ENCODE peak calls at places on chromosome 17, in four cellular contexts. I, A, X and V are unnamed samples. For H3K4me1, the result is how much of the 10 kb centered on the place peaks cover.

GRCh38 chr17:77107506-77108433 is 33.0 kb upstream of the SEC14L1 start:
- DNase-seq in I (no peak), X (no peak), A (no peak), V (no peak)

GRCh38 chr17:34913001-34913400 is 48.3 kb downstream of the CCT6B start:
- DNase-seq in A (no peak), I (no peak), X (no peak), V (no peak)

GRCh38 chr17:70521821-70522256 is 352.5 kb downstream of the KCNJ2 start:
- DNase-seq in X (peak), I (peak), A (no peak), V (no peak)

GRCh38 chr17:79365361-79365760 is 245.5 kb downstream of the RBFOX3 start:
- DNase-seq in I (no peak), A (no peak), X (no peak), V (no peak)

GRCh38 chr17:19409066-19409465 is 2.0 kb upstream of the RNF112 start:
- DNase-seq in X (no peak), A (no peak), I (no peak), V (no peak)

GRCh38 chr17:14738652-14738988 is 437.7 kb downstream of the HS3ST3B1 start:
- DNase-seq in X (peak), I (no peak), A (no peak), V (no peak)

GRCh38 chr17:33858121-33858520 is 397.0 kb upstream of the CCL2 start:
- DNase-seq in I (no peak), X (no peak), A (no peak), V (no peak)

GRCh38 chr17:40561871-40562611 is 3.2 kb downstream of the CCR7 start:
- DNase-seq in X (no peak), A (peak), I (no peak), V (no peak)

GRCh38 chr17:56939869-56940484 is 20.9 kb downstream of the COIL start:
- DNase-seq in X (no peak), I (no peak), A (peak), V (peak)

GRCh38 chr17:55411463-55411855 is 10.2 kb downstream of the MMD start:
- DNase-seq in I (no peak), X (no peak), A (no peak), V (no peak)

GRCh38 chr17:3030096-3030495 is 33.3 kb downstream of the OR1D5 start:
- DNase-seq in X (no peak), A (no peak), I (no peak), V (no peak)

GRCh38 chr17:30573603-30574175 is 96.5 kb downstream of the GOSR1 start:
- DNase-seq in X (no peak), I (no peak), A (no peak), V (no peak)

GRCh38 chr17:11380761-11381160 is 139.7 kb downstream of the SHISA6 start:
- DNase-seq in I (no peak), A (no peak), X (no peak), V (no peak)

GRCh38 chr17:19686400-19687090 is 29.8 kb downstream of the SLC47A2 start:
- DNase-seq in A (no peak), I (no peak), X (no peak), V (no peak)

GRCh38 chr17:27336217-27336616 is 42.3 kb downstream of the WSB1 start:
- DNase-seq in X (no peak), A (no peak), I (no peak), V (no peak)

GRCh38 chr17:50208611-50209061 is 7.2 kb upstream of the COL1A1 start:
- DNase-seq in A (no peak), I (no peak), X (no peak), V (no peak)

GRCh38 chr17:68424188-68424587 is 33.1 kb downstream of the WIPI1 start:
- DNase-seq in A (no peak), X (no peak), I (no peak), V (no peak)

GRCh38 chr17:37828313-37829124 is 83.7 kb upstream of the HNF1B start:
- DNase-seq in A (no peak), X (peak), I (no peak), V (no peak)

GRCh38 chr17:57871155-57871554 is 21.3 kb upstream of the MRPS23 start:
- DNase-seq in X (no peak), A (no peak), I (no peak), V (no peak)

GRCh38 chr17:63434951-63435571 is 11.0 kb downstream of the CYB561 start:
- DNase-seq in I (peak), A (no peak), X (peak), V (no peak)

GRCh38 chr17:17090642-17091103 is 48.4 kb downstream of the MPRIP start:
- DNase-seq in I (no peak), A (no peak), X (no peak), V (no peak)

GRCh38 chr17:17091276-17091675 is 49.0 kb downstream of the MPRIP start:
- DNase-seq in I (no peak), A (no peak), X (no peak), V (no peak)

GRCh38 chr17:17089206-17089550 is 46.9 kb downstream of the MPRIP start:
- DNase-seq in A (peak), X (no peak), I (no peak), V (no peak)

GRCh38 chr17:17088511-17089205 is 46.4 kb downstream of the MPRIP start:
- DNase-seq in I (no peak), X (no peak), A (no peak), V (no peak)

GRCh38 chr17:17089796-17090641 is 47.8 kb downstream of the MPRIP start:
- DNase-seq in X (no peak), I (no peak), A (no peak), V (no peak)
- H3K4me3 ChIP-seq in X (no peak), I (no peak), A (no peak), V (no peak)

GRCh38 chr17:7881655-7882054 is 6.9 kb upstream of the CHD3 start:
- DNase-seq in A (no peak), I (no peak), X (peak), V (no peak)

GRCh38 chr17:7882068-7882467 is 6.5 kb upstream of the CHD3 start:
- DNase-seq in A (peak), I (no peak), X (no peak), V (no peak)

GRCh38 chr17:7883781-7884386 is 4.7 kb upstream of the CHD3 start:
- DNase-seq in A (peak), I (no peak), X (no peak), V (no peak)

GRCh38 chr17:7884581-7885356 is 3.8 kb upstream of the CHD3 start:
- DNase-seq in A (peak), X (no peak), I (peak), V (no peak)

DNA sequence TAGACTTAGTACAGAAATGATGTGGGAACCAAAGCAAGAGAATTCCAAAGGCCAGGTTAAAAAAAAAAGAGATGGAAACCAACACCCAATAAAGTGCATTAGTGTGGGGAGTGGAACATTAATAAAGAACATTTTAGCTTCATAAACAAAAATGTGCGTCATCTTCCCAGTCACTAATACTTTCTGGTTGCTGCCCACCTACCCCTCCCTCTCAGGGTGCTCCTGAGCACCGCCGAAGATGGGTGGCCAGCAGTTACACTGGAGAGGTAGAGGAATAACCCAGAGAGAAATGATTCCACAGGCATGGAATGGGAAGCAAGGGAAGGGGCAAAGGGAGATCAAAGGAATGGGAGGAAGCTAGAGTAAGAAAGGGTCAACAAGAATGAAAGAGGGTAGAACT is 6.0 kb upstream of the CHD3 start:
- DNase-seq in X (no peak), A (no peak), I (no peak), V (no peak)
- H3K4me1 ChIP-seq in X (under half), A (under half), I (under half), V (under half)

GRCh38 chr17:39243155-39243554 is 17.4 kb upstream of the STAC2 start:
- DNase-seq in A (no peak), X (no peak), I (no peak), V (no peak)

GRCh38 chr17:39244016-39244599 is 18.4 kb upstream of the STAC2 start:
- DNase-seq in A (peak), I (no peak), X (no peak), V (no peak)

GRCh38 chr17:39244600-39245570 is 19.1 kb upstream of the STAC2 start:
- DNase-seq in I (peak), X (peak), A (peak), V (peak)

GRCh38 chr17:39240631-39241030 is 14.9 kb upstream of the STAC2 start:
- DNase-seq in X (no peak), A (no peak), I (no peak), V (no peak)

DNA sequence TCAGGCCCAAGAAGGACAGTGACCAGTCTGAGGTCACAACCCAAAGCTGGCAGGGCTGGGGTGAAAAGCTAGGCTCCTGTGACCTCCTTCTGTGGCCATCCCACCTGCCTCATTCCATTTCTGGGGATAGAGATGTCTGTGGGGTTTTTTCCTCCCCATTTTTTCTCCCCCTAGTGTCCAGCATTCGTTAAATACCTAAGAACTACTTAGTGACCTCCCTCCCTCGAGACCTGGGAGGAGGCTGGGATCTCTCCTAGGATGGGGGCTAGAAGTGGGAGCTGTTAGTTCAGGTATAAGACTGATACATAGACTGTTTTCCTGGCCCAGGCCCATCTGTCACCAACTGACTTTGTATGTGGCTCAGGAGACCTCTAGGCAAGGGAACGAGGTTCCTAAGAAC is 20.5 kb upstream of the STAC2 start:
- DNase-seq in A (no peak), I (no peak), X (no peak), V (no peak)
- H3K4me3 ChIP-seq in A (no peak), I (no peak), X (no peak), V (no peak)

GRCh38 chr17:44335515-44336356 is 9.4 kb upstream of the GRN start:
- DNase-seq in A (no peak), X (no peak), I (no peak), V (no peak)
- H3K4me1 ChIP-seq in A (under half), X (under half), I (under half), V (under half)

GRCh38 chr17:51371732-51372151 is 111.4 kb downstream of the UTP18 start:
- DNase-seq in X (peak), I (no peak), A (peak), V (peak)
- H3K4me3 ChIP-seq in X (no peak), I (no peak), A (peak), V (peak)

GRCh38 chr17:1491406-1492248 is 859 bp downstream of the MYO1C start:
- DNase-seq in X (peak), A (peak), I (peak), V (peak)
- H3K4me1 ChIP-seq in X (under half), A (under half), I (half or more), V (under half)

GRCh38 chr17:17582372-17582771 is 9.1 kb downstream of the PEMT start:
- DNase-seq in A (no peak), X (no peak), I (no peak), V (no peak)
- H3K4me3 ChIP-seq in A (no peak), X (no peak), I (no peak), V (no peak)

GRCh38 chr17:39097159-39097519 is 54.3 kb downstream of the PLXDC1 start:
- DNase-seq in X (no peak), A (no peak), I (no peak), V (no peak)
- H3K4me1 ChIP-seq in X (under half), A (half or more), I (under half), V (under half)